ENCODE peak calls at places on chromosomes 11 and 22, in nine cellular contexts. S is AG10803, P is HFFc6, V is BE2C, O is lung, B is dorsolateral prefrontal cortex, F is GM23338, H is breast epithelium, X is RWPE1. J is an unnamed sample.

GRCh38 chr22:28444659-28445058 is 235.0 kb downstream of the TTC28 start:
- DNase-seq in P (no peak), F (no peak), B (no peak), V (no peak), H (no peak), X (no peak), S (peak), O (no peak), J (no peak)

GRCh38 chr11:87583931-87584330 is 546.2 kb downstream of the TMEM135 start:
- DNase-seq in F (no peak), V (no peak), S (no peak), X (peak), P (no peak), O (no peak), B (no peak), H (no peak), J (no peak)

GRCh38 chr11:14907411-14908213 is 15.6 kb upstream of the CYP2R1 start:
- DNase-seq in V (peak), P (peak), F (peak), X (no peak), B (peak), O (peak), S (peak), H (peak), J (no peak)

GRCh38 chr11:75337195-75337654 is 14.2 kb downstream of the ARRB1 start:
- DNase-seq in S (peak), X (no peak), F (no peak), P (peak), H (no peak), B (no peak), O (no peak), V (peak), J (no peak)

GRCh38 chr11:68946416-68947090 is 34.2 kb downstream of the MRGPRD start:
- DNase-seq in X (peak), H (no peak), V (no peak), F (no peak), B (peak), P (peak), S (peak), O (no peak), J (peak)

GRCh38 chr11:68371176-68372041 is 59.0 kb downstream of the LRP5 start:
- DNase-seq in H (no peak), P (no peak), S (peak), F (no peak), X (no peak), O (no peak), B (no peak), V (no peak), J (no peak)

GRCh38 chr11:47127213-47127612 is 49.5 kb downstream of the ARFGAP2 start:
- DNase-seq in F (no peak), V (no peak), X (no peak), S (no peak), O (no peak), B (no peak), H (no peak), P (no peak), J (no peak)

GRCh38 chr11:83609181-83609580 is 323.0 kb upstream of the CCDC90B start:
- DNase-seq in P (no peak), O (no peak), H (no peak), F (no peak), S (no peak), V (no peak), B (no peak), X (no peak), J (no peak)

GRCh38 chr11:77879218-77879617 is 58.3 kb downstream of the AAMDC start:
- DNase-seq in V (peak), X (no peak), H (no peak), P (no peak), B (no peak), O (no peak), F (no peak), S (peak), J (no peak)

GRCh38 chr11:123382555-123383074 is 47.5 kb upstream of the GRAMD1B start:
- DNase-seq in V (no peak), X (no peak), H (no peak), S (no peak), P (no peak), O (no peak), B (no peak), F (no peak), J (no peak)

GRCh38 chr11:44010789-44011251 is 37.0 kb upstream of the ACCSL start:
- DNase-seq in O (no peak), B (peak), V (no peak), F (no peak), P (peak), X (no peak), S (peak), H (no peak), J (no peak)

GRCh38 chr22:27740192-27740748 is 61.3 kb downstream of the MN1 start:
- DNase-seq in X (no peak), H (no peak), F (no peak), O (no peak), B (no peak), P (no peak), V (no peak), S (no peak), J (no peak)

GRCh38 chr11:2536440-2536989 is 91.7 kb downstream of the KCNQ1 start:
- DNase-seq in V (peak), P (no peak), O (no peak), B (no peak), X (no peak), H (no peak), S (no peak), F (no peak), J (no peak)

GRCh38 chr11:36510567-36511020 is 522 bp upstream of the TRAF6 start:
- DNase-seq in F (peak), O (no peak), B (no peak), X (peak), V (no peak), S (peak), H (no peak), P (peak), J (no peak)

GRCh38 chr11:128881221-128881620 is 9.9 kb upstream of the KCNJ5 start:
- DNase-seq in X (no peak), F (no peak), B (no peak), V (no peak), H (no peak), O (no peak), P (no peak), S (no peak), J (no peak)

GRCh38 chr11:69801513-69802335 is 17.5 kb downstream of the FGF3 start:
- DNase-seq in B (no peak), X (no peak), O (no peak), F (peak), V (peak), S (no peak), P (no peak), H (no peak), J (no peak)

GRCh38 chr22:38267086-38267485 is 5.7 kb downstream of the TMEM184B start:
- DNase-seq in S (no peak), O (no peak), X (no peak), P (no peak), B (no peak), V (no peak), H (no peak), F (no peak), J (no peak)

GRCh38 chr22:20998411-20999336 is 3.2 kb downstream of the THAP7 start:
- DNase-seq in V (no peak), P (no peak), O (no peak), S (no peak), H (no peak), X (no peak), F (no peak), B (no peak), J (no peak)

GRCh38 chr22:18000441-18001039 is 23.8 kb downstream of the MICAL3 start:
- DNase-seq in O (no peak), X (no peak), B (no peak), H (peak), P (no peak), S (no peak), V (peak), F (peak), J (no peak)

GRCh38 chr11:123543796-123544195 is 110.6 kb downstream of the SCN3B start:
- DNase-seq in F (no peak), P (peak), O (no peak), S (peak), X (peak), H (no peak), V (no peak), B (no peak), J (peak)

GRCh38 chr11:118531597-118532084 is 649 bp downstream of the TMEM25 start:
- DNase-seq in S (no peak), F (peak), P (no peak), X (peak), O (no peak), B (peak), V (no peak), H (no peak), J (no peak)

GRCh38 chr11:100576044-100577021 is 110.8 kb upstream of the ARHGAP42 start:
- DNase-seq in V (peak), O (no peak), H (no peak), S (peak), P (peak), B (no peak), X (peak), F (peak), J (no peak)

GRCh38 chr11:61777234-61778090 is 14.9 kb downstream of the TMEM258 start:
- DNase-seq in B (no peak), P (no peak), S (no peak), F (peak), O (no peak), H (peak), V (no peak), X (peak), J (no peak)

GRCh38 chr11:2989551-2989950 is 2.6 kb downstream of the NAP1L4 start:
- DNase-seq in O (no peak), F (no peak), S (no peak), P (no peak), B (no peak), X (no peak), V (no peak), H (no peak), J (no peak)

DNA sequence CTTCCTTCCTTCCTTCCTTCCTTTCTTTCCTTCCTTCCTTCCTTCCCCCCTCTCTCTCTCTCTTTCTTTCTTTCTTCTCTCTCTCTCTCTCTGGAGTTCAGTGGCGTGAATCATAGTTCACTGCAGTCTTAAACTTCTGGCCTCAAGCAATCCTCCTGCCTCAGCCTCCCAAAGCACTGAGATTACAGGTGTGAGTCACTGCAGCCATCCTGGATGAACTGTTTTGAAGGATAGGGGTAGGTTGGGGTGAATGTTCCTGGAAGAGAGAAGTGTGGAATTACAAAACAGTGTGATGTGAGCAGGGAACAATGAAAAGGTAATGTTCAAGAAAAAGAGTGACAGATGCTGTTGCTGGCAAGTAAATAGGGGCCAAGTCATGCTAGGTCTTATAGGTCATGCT is 12.4 kb upstream of the PLET1 start:
- DNase-seq in B (no peak), H (no peak), V (no peak), F (no peak), O (no peak), X (no peak), S (no peak), P (no peak), J (no peak)
- TF ChIP-seq CTCF in B (no peak), H (no peak), V (no peak), F (no peak), O (no peak), X (no peak), S (no peak), P (no peak), J (no peak)

GRCh38 chr11:59678118-59678812 is 9.4 kb upstream of the PATL1 start:
- DNase-seq in P (peak), H (no peak), B (no peak), S (peak), V (no peak), F (no peak), X (no peak), O (no peak), J (no peak)
- TF ChIP-seq CTCF in P (peak), H (no peak), B (no peak), S (no peak), V (no peak), F (no peak), X (no peak), O (no peak), J (no peak)

GRCh38 chr11:45079075-45079444 is 67.4 kb upstream of the PRDM11 start:
- DNase-seq in B (no peak), X (no peak), V (no peak), H (no peak), O (no peak), S (no peak), F (no peak), P (no peak), J (no peak)
- TF ChIP-seq CTCF in B (no peak), X (no peak), V (no peak), H (no peak), O (no peak), S (no peak), F (no peak), P (no peak), J (no peak)

DNA sequence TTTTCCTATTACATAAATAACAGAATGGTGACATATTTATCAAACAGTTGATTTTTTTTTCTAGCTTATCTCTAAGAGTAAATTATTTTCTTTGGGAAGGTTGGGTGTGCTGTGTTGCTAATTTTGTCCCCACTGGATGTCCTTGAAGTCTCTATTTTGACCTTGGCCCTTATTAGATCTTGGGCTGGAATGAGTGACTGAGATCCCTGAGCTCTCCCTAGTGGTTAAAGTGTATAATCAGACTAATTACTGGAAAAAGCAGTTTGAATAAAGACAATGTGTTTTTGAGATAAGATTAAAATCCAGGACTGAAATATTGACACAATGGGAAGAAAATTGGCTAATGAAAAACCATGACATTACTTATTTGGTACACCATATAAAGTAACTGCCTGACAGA is 56.1 kb downstream of the AASDHPPT start:
- DNase-seq in V (no peak), P (no peak), X (no peak), B (no peak), O (no peak), F (peak), S (no peak), H (no peak), J (no peak)
- TF ChIP-seq CTCF in V (peak), P (peak), X (peak), B (peak), O (no peak), F (peak), S (peak), H (no peak), J (peak)

DNA sequence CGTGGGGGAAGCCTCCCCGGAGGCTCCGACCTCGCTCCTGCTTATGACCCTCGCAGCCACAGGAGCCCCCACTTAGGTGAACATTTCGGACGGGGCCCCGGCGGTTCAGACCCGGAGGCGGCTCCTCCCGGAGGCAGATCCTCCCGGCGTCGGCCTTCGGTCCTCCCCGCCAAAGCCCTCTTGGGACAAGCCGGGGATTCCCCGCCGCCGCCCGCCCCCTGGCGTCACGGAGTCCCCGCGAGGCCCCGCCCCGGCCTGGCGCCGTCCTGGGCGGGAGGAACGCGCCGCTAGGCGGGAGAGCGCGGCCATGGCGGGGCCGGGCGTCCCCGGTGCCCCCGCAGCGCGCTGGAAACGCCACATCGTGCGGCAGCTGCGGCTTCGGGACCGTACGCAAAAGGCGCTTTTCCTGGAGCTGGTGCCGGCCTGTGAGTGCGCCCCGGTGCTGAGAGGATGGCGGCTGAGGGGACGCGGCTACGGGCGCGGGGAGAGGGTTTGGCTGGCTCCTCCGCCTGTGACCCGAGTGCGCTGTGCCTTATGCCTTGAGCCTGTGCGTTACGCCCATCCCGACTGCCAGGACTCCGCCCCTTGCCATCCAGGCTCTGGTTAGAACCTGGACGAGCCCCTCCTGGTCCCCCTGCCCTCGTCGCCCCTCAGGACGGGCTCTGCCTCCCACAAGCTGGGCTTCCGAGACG is at the start of gene ATG16L2:
- DNase-seq in P (peak), F (peak), S (peak), B (peak), X (peak), V (peak), H (peak), O (peak), J (peak)
- TF ChIP-seq CTCF in P (peak), F (peak), S (no peak), B (peak), X (no peak), V (peak), H (no peak), O (no peak), J (no peak)

GRCh38 chr11:126512251-126512650 is 156.8 kb downstream of the ST3GAL4 start:
- DNase-seq in H (no peak), S (no peak), V (no peak), F (no peak), O (no peak), B (no peak), X (no peak), P (no peak), J (no peak)

GRCh38 chr11:126514061-126514713 is 158.7 kb downstream of the ST3GAL4 start:
- DNase-seq in X (no peak), V (peak), B (no peak), H (no peak), P (no peak), S (peak), O (no peak), F (no peak), J (no peak)

GRCh38 chr11:126510621-126511370 is 155.3 kb downstream of the ST3GAL4 start:
- DNase-seq in H (no peak), X (no peak), V (no peak), P (no peak), B (no peak), F (no peak), O (no peak), S (peak), J (no peak)

GRCh38 chr11:126511475-126512115 is 156.1 kb downstream of the ST3GAL4 start:
- DNase-seq in F (no peak), H (no peak), V (no peak), O (no peak), B (no peak), S (no peak), P (no peak), X (no peak), J (no peak)

DNA sequence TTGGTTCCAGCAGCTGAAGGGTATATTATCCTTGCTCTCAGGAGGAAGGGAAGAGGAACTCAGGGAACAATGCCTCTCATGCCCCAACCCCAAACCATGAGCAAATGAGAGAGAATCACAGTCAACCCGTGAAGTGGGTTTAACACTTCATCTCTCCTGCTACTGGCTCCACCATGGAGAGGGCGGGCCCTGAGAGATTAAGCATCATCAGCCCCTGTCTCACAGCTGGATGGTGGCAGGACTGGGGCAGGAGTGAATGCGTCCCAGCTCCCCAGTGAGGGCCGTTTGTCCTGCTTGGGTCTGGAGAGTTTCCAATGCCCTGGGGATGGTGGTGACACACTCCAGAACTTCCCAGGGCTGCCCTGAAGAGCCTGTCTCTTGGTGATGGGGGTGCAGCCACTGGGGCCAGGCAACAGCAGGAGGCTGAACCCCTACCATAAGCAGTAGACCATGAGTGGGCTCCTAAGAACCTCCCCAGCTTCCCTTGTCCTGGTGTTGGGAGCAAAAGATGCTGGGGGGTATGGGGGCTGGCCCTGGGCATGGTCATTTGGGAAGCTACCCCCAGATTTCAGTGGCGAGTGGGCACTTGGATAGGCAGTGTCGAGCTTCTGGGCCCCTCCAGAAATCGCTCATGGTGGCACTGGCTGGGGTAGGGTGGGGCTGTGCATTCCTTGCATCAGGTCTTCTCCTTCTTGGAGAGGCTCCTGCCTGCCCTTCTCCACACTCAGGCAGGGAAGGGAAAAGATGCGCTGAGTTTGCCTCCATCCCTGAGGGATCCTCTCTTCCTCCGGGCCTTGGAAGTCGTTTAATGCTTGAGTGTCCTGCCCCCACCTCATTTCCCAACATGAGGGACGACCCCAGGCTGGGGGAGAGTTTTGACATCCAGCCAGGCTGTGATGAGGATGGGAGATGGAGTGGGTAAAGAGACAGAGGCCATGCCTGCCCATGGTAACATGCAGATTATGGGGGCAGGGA is 157.5 kb downstream of the ST3GAL4 start:
- DNase-seq in F (no peak), S (no peak), V (peak), H (no peak), P (no peak), B (no peak), O (no peak), X (no peak), J (no peak)
- TF ChIP-seq CTCF in F (no peak), S (no peak), V (no peak), H (no peak), P (no peak), B (no peak), O (no peak), X (no peak), J (no peak)

DNA sequence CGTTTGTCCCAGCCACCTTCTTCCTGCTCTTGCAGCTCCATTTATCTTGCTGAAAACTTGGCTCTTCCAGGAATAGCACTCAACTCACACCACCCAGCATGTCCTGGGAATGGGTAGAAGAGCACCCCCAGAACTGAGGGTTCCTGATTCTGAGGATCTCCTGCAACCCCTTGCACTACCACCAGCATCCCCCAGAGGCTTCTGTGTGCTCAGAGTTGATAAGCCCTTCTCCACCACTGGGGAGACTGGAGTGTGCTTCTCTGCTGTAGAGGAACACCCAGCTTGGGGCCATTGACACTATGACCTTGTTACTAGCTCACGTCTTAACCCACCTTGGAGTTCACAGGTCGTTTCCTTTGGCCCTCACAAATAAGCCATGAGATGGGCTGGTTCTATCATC is 121.0 kb downstream of the GRIK4 start:
- DNase-seq in S (no peak), P (no peak), V (no peak), B (no peak), X (no peak), O (no peak), H (no peak), F (peak), J (no peak)
- TF ChIP-seq CTCF in S (peak), P (peak), V (peak), B (no peak), X (no peak), O (no peak), H (no peak), F (peak), J (no peak)

J was measured in AG09319.